ENCODE peak calls at places on chromosome 14, in five cellular contexts. O is HCT116, I is suprapubic skin, H is Peyer's patch, A is GM12878. G is an unnamed sample. For H3K9me3, the result is how much of the 10 kb centered on the place peaks cover.

GRCh38 chr14:99687284-99688209 is 3.4 kb downstream of the CYP46A1 start:
- DNase-seq in H (no peak), I (no peak), A (no peak), O (peak), G (no peak)

GRCh38 chr14:104803916-104804371 is 3.0 kb downstream of the ZBTB42 start:
- DNase-seq in A (no peak), O (no peak), H (no peak), I (no peak), G (no peak)

GRCh38 chr14:60738843-60739508 is 4.4 kb downstream of the MNAT1 start:
- DNase-seq in A (no peak), H (no peak), O (no peak), I (no peak), G (no peak)

GRCh38 chr14:104865069-104865630 is at the start of gene CEP170B:
- DNase-seq in A (no peak), I (peak), O (no peak), H (peak), G (no peak)

GRCh38 chr14:38716871-38717270 is 386.2 kb downstream of the SEC23A start:
- DNase-seq in A (no peak), O (no peak), H (no peak), I (no peak), G (no peak)

GRCh38 chr14:81990312-81990761 is 456.7 kb upstream of the SEL1L start:
- DNase-seq in A (peak), O (peak), I (no peak), H (no peak), G (no peak)

GRCh38 chr14:69673099-69673498 is 61.7 kb downstream of the SUSD6 start:
- DNase-seq in H (peak), A (no peak), I (no peak), O (no peak), G (no peak)

GRCh38 chr14:69137456-69138188 is 15.3 kb downstream of the DCAF5 start:
- DNase-seq in O (no peak), A (no peak), H (no peak), I (no peak), G (no peak)

GRCh38 chr14:32078794-32079663 is 1.9 kb downstream of the ARHGAP5 start:
- DNase-seq in I (no peak), A (no peak), O (peak), H (no peak), G (no peak)

GRCh38 chr14:104656014-104656714 is 33.3 kb upstream of the INF2 start:
- DNase-seq in H (peak), A (no peak), O (no peak), I (no peak), G (no peak)

GRCh38 chr14:61486930-61487495 is 165.6 kb downstream of the PRKCH start:
- DNase-seq in H (no peak), A (no peak), O (no peak), I (no peak), G (no peak)

GRCh38 chr14:95480109-95480886 is 36.2 kb downstream of the SYNE3 start:
- DNase-seq in A (no peak), H (peak), I (peak), O (no peak), G (no peak)

GRCh38 chr14:94342334-94342934 is 19.3 kb upstream of the SERPINA6 start:
- DNase-seq in I (peak), A (no peak), H (peak), O (peak), G (peak)

GRCh38 chr14:93924592-93925355 is 2.4 kb upstream of the FAM181A start:
- DNase-seq in A (no peak), O (no peak), H (no peak), I (no peak), G (no peak)

GRCh38 chr14:67622675-67623074 is 3.0 kb downstream of the ARG2 start:
- DNase-seq in O (no peak), A (no peak), H (no peak), I (no peak), G (no peak)

GRCh38 chr14:92702441-92702918 is 45.9 kb downstream of the LGMN start:
- DNase-seq in O (no peak), A (peak), H (peak), I (peak), G (no peak)

GRCh38 chr14:76768201-76768656 is 7.0 kb downstream of the VASH1 start:
- DNase-seq in H (peak), I (no peak), O (no peak), A (peak), G (no peak)

GRCh38 chr14:33839193-33840076 is 111.4 kb downstream of the EGLN3 start:
- DNase-seq in A (no peak), O (peak), I (no peak), H (no peak), G (no peak)

GRCh38 chr14:56002876-56003625 is 115.2 kb upstream of the PELI2 start:
- DNase-seq in H (no peak), I (no peak), A (peak), O (no peak), G (no peak)

GRCh38 chr14:99408971-99409289 is 71.7 kb downstream of the SETD3 start:
- DNase-seq in I (no peak), A (no peak), O (no peak), H (no peak), G (no peak)

GRCh38 chr14:20652996-20653975 is 11.8 kb upstream of the OR6S1 start:
- DNase-seq in I (no peak), H (no peak), A (peak), O (peak), G (no peak)

GRCh38 chr14:96827310-96827709 is 30.1 kb downstream of the VRK1 start:
- DNase-seq in A (no peak), I (no peak), H (no peak), O (no peak), G (no peak)

GRCh38 chr14:93017341-93017797 is 94.4 kb downstream of the CHGA start:
- DNase-seq in A (no peak), O (no peak), H (no peak), I (no peak), G (no peak)

GRCh38 chr14:104383931-104384775 is 195.4 kb upstream of the C14orf180 start:
- DNase-seq in A (no peak), H (no peak), I (peak), O (no peak), G (no peak)

GRCh38 chr14:61103541-61104339 is 122.7 kb downstream of the SLC38A6 start:
- DNase-seq in A (no peak), O (peak), H (no peak), I (no peak), G (no peak)

GRCh38 chr14:94421316-94421715 is 31.3 kb downstream of the SERPINA11 start:
- DNase-seq in A (no peak), H (no peak), O (no peak), I (no peak), G (no peak)

GRCh38 chr14:75595211-75595610 is 16.8 kb downstream of the FLVCR2 start:
- DNase-seq in H (no peak), I (no peak), O (no peak), A (no peak), G (no peak)

GRCh38 chr14:95272057-95272456 is 47.7 kb downstream of the CLMN start:
- DNase-seq in A (no peak), H (no peak), I (no peak), O (no peak), G (no peak)

GRCh38 chr14:61649283-61649682 is 46.0 kb upstream of the HIF1A start:
- DNase-seq in H (no peak), A (no peak), O (no peak), I (no peak), G (no peak)

GRCh38 chr14:29442720-29443119 is 484.9 kb downstream of the PRKD1 start:
- DNase-seq in H (no peak), I (no peak), O (no peak), A (no peak), G (no peak)

GRCh38 chr14:77271113-77271710 is at the start of gene NGB:
- DNase-seq in I (no peak), A (no peak), O (no peak), H (no peak), G (no peak)

GRCh38 chr14:66425402-66425801 is 60.8 kb upstream of the CCDC196 start:
- DNase-seq in A (no peak), I (no peak), O (no peak), H (no peak), G (no peak)

GRCh38 chr14:23237772-23238594 is at the start of gene RNF212B:
- DNase-seq in O (peak), H (peak), I (peak), A (no peak), G (peak)

GRCh38 chr14:31770271-31770670 is 209.1 kb downstream of the NUBPL start:
- DNase-seq in H (no peak), O (no peak), I (peak), A (no peak), G (no peak)

GRCh38 chr14:26621366-26621765 is 23.5 kb upstream of the NOVA1 start:
- DNase-seq in O (no peak), I (no peak), A (no peak), H (no peak), G (no peak)
- H3K9me3 ChIP-seq in O (under half), I (under half), A (under half), H (under half), G (under half)

GRCh38 chr14:35134329-35135123 is 12.2 kb downstream of the PRORP start:
- DNase-seq in O (no peak), H (no peak), I (no peak), A (no peak), G (no peak)
- H3K27ac ChIP-seq in O (no peak), H (no peak), I (no peak), A (no peak), G (no peak)

GRCh38 chr14:24310387-24310665 is 386 bp downstream of the LTB4R2 start:
- DNase-seq in O (no peak), I (no peak), A (no peak), H (no peak), G (no peak)

GRCh38 chr14:24309538-24310386 is at the start of gene LTB4R2:
- DNase-seq in A (no peak), I (no peak), H (no peak), O (no peak), G (no peak)

GRCh38 chr14:24312736-24313507 is 1.6 kb downstream of the LTB4R start:
- DNase-seq in O (no peak), H (peak), I (no peak), A (no peak), G (no peak)

GRCh38 chr14:24311837-24312615 is 724 bp downstream of the LTB4R start:
- DNase-seq in O (no peak), I (no peak), H (no peak), A (no peak), G (no peak)

DNA sequence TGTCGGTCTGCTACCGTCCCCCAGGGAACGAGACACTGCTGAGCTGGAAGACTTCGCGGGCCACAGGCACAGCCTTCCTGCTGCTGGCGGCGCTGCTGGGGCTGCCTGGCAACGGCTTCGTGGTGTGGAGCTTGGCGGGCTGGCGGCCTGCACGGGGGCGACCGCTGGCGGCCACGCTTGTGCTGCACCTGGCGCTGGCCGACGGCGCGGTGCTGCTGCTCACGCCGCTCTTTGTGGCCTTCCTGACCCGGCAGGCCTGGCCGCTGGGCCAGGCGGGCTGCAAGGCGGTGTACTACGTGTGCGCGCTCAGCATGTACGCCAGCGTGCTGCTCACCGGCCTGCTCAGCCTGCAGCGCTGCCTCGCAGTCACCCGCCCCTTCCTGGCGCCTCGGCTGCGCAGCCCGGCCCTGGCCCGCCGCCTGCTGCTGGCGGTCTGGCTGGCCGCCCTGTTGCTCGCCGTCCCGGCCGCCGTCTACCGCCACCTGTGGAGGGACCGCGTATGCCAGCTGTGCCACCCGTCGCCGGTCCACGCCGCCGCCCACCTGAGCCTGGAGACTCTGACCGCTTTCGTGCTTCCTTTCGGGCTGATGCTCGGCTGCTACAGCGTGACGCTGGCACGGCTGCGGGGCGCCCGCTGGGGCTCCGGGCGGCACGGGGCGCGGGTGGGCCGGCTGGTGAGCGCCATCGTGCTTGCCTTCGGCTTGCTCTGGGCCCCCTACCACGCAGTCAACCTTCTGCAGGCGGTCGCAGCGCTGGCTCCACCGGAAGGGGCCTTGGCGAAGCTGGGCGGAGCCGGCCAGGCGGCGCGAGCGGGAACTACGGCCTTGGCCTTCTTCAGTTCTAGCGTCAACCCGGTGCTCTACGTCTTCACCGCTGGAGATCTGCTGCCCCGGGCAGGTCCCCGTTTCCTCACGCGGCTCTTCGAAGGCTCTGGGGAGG is at the start of gene LTB4R:
- DNase-seq in A (no peak), I (peak), H (peak), O (no peak), G (no peak)
- TF ChIP-seq POLR2A in A (peak), I (no peak), H (peak), O (no peak), G (no peak)

GRCh38 chr14:105943973-105944602 is 417.7 kb downstream of the TMEM121 start:
- DNase-seq in I (no peak), O (no peak), A (no peak), H (no peak), G (no peak)

GRCh38 chr14:105941226-105942166 is 415.1 kb downstream of the TMEM121 start:
- DNase-seq in O (no peak), I (no peak), A (no peak), H (no peak), G (no peak)

GRCh38 chr14:105947599-105947998 is 421.2 kb downstream of the TMEM121 start:
- DNase-seq in I (no peak), O (no peak), A (no peak), H (no peak), G (no peak)

GRCh38 chr14:105945891-105946290 is 419.5 kb downstream of the TMEM121 start:
- DNase-seq in I (peak), H (no peak), A (no peak), O (no peak), G (no peak)

DNA sequence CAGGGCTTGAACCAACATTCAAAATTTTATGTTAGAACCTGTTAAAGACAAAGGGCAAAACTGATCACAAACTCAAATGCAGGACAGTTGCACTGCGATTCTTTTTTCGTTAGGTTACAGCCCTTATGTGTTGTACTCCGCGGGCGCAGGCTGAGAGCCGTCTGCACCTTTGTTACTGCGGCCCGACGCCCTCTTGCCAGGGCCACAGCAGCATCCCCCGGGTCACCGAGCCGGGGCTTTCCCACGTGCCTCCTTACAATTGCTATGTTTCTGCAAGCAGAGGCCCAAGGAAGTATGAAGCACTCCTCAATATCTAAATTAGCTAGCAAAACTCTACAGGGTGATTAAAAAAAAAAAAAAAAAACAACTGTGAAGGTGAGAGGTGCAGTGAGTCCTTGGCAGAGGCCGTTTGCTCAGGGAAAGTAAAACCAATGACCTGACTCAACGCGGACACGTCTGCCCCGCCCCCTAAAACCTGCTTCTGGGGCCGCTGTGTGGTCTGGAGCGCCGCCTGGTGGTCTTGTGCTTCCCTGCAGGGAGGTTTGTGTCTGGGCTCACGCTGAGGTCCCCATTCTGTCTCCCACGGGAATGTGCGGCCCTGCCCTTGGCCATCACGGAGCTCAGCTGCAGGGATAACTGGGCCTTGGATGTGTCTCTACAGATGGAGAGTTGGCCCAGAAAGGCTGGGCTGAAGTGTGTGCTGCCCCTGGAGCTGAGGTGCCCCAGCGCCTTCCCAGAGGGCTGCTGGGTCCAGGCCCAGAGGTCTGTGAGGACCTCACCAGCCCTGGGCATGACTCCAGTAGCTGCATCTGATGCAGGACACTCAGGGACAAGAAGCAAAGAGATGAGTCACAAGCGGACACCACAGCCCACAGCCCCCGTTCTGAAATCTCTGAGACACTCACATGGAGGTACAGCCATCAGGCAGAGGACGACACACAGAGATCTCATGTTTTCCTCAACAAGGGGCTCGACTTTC is 418.5 kb downstream of the TMEM121 start:
- DNase-seq in O (peak), H (peak), I (peak), A (no peak), G (no peak)
- H3K9me3 ChIP-seq in O (under half), H (under half), I (under half), A (under half), G (under half)

DNA sequence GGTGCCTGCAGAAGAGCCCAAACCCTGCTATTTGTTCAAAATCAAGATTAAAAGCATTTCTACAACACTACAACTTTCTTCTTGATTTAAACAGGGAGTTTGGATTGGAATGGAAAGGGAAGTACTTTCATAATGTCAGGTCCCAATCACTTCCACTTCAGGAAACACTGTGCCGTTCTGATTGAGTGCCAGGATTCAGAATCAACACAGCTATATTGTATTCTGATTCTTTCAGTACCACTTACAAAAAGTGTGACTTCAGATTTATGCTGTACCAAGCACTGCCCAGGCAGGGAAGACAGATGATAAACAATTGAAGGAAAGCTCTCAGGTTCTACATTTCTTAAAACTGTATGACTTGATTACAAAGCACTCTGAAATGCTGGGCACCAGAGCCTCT is 3.2 kb downstream of the TDP1 start:
- DNase-seq in H (no peak), O (no peak), I (no peak), A (no peak), G (no peak)
- H3K27ac ChIP-seq in H (no peak), O (no peak), I (no peak), A (no peak), G (no peak)

GRCh38 chr14:73460691-73461127 is 2.4 kb upstream of the NUMB start:
- DNase-seq in I (no peak), H (no peak), O (no peak), A (no peak), G (no peak)

GRCh38 chr14:73461478-73462077 is 3.2 kb upstream of the NUMB start:
- DNase-seq in A (no peak), H (no peak), I (no peak), O (no peak), G (no peak)

GRCh38 chr14:73462815-73463214 is 4.5 kb upstream of the NUMB start:
- DNase-seq in I (no peak), H (no peak), A (no peak), O (no peak), G (no peak)

GRCh38 chr14:73463411-73463810 is 5.1 kb upstream of the NUMB start:
- DNase-seq in I (peak), O (no peak), A (no peak), H (no peak), G (no peak)

GRCh38 chr14:73462078-73462715 is 3.9 kb upstream of the NUMB start:
- DNase-seq in H (no peak), O (no peak), A (no peak), I (peak), G (no peak)
- TF ChIP-seq POLR2A in H (peak), O (no peak), A (no peak), I (no peak), G (no peak)